ENCODE peak calls at places on chromosome 6, in seven cellular contexts. R is stimulated activated CD4-positive, alpha-beta T cell treated with anti-CD3 and anti-CD28 coated beads, TNF-alpha, amount 100 ng/mL, for 48 hours; X is A172; I is GM04504; B is stimulated activated naive B cell treated with anti-CD40 and anti-IgM and Interleukin-4, amounts not matched to agents 10 μg/mL and 1 μg/mL and 100 μg/mL, for 72 hours; Z is NCI-H1930; W is CD8-positive, alpha-beta T cell. O is an unnamed sample.

GRCh38 chr6:157596461-157596860 is 215.5 kb downstream of the ZDHHC14 start:
- DNase-seq in R (no peak), X (no peak), I (no peak), B (no peak), Z (no peak), W (no peak), O (no peak)

GRCh38 chr6:165577556-165577955 is 85.5 kb downstream of the PDE10A start:
- DNase-seq in R (no peak), X (no peak), I (no peak), B (no peak), Z (no peak), W (no peak), O (no peak)

GRCh38 chr6:112018619-112019416 is 35.1 kb upstream of the CCN6 start:
- DNase-seq in R (no peak), X (peak; percentile 61), I (no peak), B (no peak), Z (no peak), W (no peak), O (no peak)

GRCh38 chr6:135423649-135424128 is 73.9 kb downstream of the AHI1 start:
- DNase-seq in R (no peak), X (peak; percentile 26), I (peak; percentile 13), B (no peak), Z (no peak), W (no peak), O (peak; percentile 100)

GRCh38 chr6:152669894-152670293 is 27.8 kb upstream of the MYCT1 start:
- DNase-seq in R (no peak), X (peak; percentile 35), I (no peak), B (no peak), Z (peak; percentile 1), W (no peak), O (no peak)

GRCh38 chr6:127341471-127342202 is 1.8 kb downstream of the ECHDC1 start:
- DNase-seq in R (no peak), X (no peak), I (no peak), B (peak; percentile 18), Z (no peak), W (no peak), O (no peak)

GRCh38 chr6:34246563-34247391 is 2.0 kb downstream of the SMIM29 start:
- DNase-seq in R (no peak), X (no peak), I (no peak), B (no peak), Z (no peak), W (peak; percentile 57), O (peak; percentile 8)

GRCh38 chr6:13669476-13669875 is 42.2 kb downstream of the RANBP9 start:
- DNase-seq in R (no peak), X (no peak), I (no peak), B (no peak), Z (no peak), W (no peak), O (no peak)

GRCh38 chr6:43699564-43700186 is 12.1 kb upstream of the MRPS18A start:
- DNase-seq in R (no peak), X (peak; percentile 61), I (no peak), B (no peak), Z (peak; percentile 36), W (no peak), O (peak; percentile 20)

GRCh38 chr6:15623282-15624116 is 39.3 kb downstream of the DTNBP1 start:
- DNase-seq in R (no peak), X (no peak), I (no peak), B (no peak), Z (no peak), W (no peak), O (no peak)

GRCh38 chr6:152401978-152402377 is 235.2 kb downstream of the SYNE1 start:
- DNase-seq in R (no peak), X (peak; percentile 76), I (peak; percentile 2), B (no peak), Z (no peak), W (no peak), O (no peak)

GRCh38 chr6:24858154-24858801 is 59.6 kb upstream of the ARMH2 start:
- DNase-seq in R (no peak), X (peak; percentile 27), I (peak; percentile 59), B (peak; percentile 57), Z (no peak), W (peak; percentile 58), O (no peak)

GRCh38 chr6:22980446-22980845 is 411.1 kb downstream of the HDGFL1 start:
- DNase-seq in R (no peak), X (peak; percentile 48), I (peak; percentile 13), B (no peak), Z (no peak), W (no peak), O (no peak)

GRCh38 chr6:12336121-12336971 is 46.2 kb downstream of the EDN1 start:
- DNase-seq in R (no peak), X (no peak), I (no peak), B (no peak), Z (no peak), W (no peak), O (no peak)

GRCh38 chr6:35955970-35956369 is 35.1 kb upstream of the SRPK1 start:
- DNase-seq in R (no peak), X (no peak), I (no peak), B (no peak), Z (no peak), W (no peak), O (no peak)

GRCh38 chr6:16243055-16243454 is 4.7 kb downstream of the GMPR start:
- DNase-seq in R (no peak), X (peak; percentile 73), I (no peak), B (no peak), Z (no peak), W (no peak), O (no peak)

GRCh38 chr6:79117752-79118151 is 39.7 kb upstream of the PHIP start:
- DNase-seq in R (no peak), X (peak; percentile 16), I (no peak), B (no peak), Z (no peak), W (no peak), O (no peak)

GRCh38 chr6:285030-285771 is 7.1 kb upstream of the DUSP22 start:
- DNase-seq in R (no peak), X (no peak), I (no peak), B (no peak), Z (no peak), W (no peak), O (no peak)

GRCh38 chr6:170227521-170227983 is 63.3 kb downstream of the DLL1 start:
- DNase-seq in R (no peak), X (peak; percentile 64), I (no peak), B (no peak), Z (no peak), W (no peak), O (no peak)

GRCh38 chr6:113893866-113894265 is 36.7 kb downstream of the MARCKS start:
- DNase-seq in R (no peak), X (peak; percentile 41), I (no peak), B (no peak), Z (no peak), W (no peak), O (no peak)

GRCh38 chr6:27873101-27874030 is 38.8 kb downstream of the OR2B2 start:
- DNase-seq in R (no peak), X (peak; percentile 55), I (no peak), B (peak; percentile 89), Z (peak; percentile 82), W (peak; percentile 71), O (peak; percentile 94)

GRCh38 chr6:75275067-75275466 is 9.5 kb downstream of the TMEM30A start:
- DNase-seq in R (no peak), X (peak; percentile 73), I (peak; percentile 62), B (no peak), Z (no peak), W (no peak), O (no peak)

GRCh38 chr6:121686611-121687023 is 251.2 kb downstream of the GJA1 start:
- DNase-seq in R (no peak), X (no peak), I (no peak), B (no peak), Z (no peak), W (no peak), O (no peak)

GRCh38 chr6:5679271-5679670 is 327.5 kb downstream of the NRN1 start:
- DNase-seq in R (no peak), X (no peak), I (no peak), B (no peak), Z (no peak), W (no peak), O (no peak)

GRCh38 chr6:158972241-158973233 is 27.5 kb downstream of the RSPH3 start:
- DNase-seq in R (no peak), X (peak; percentile 43), I (peak; percentile 31), B (no peak), Z (no peak), W (no peak), O (peak; percentile 17)

GRCh38 chr6:160146454-160147145 is 25.0 kb downstream of the SLC22A1 start:
- DNase-seq in R (no peak), X (no peak), I (no peak), B (no peak), Z (no peak), W (no peak), O (no peak)

GRCh38 chr6:56268266-56268665 is 20.9 kb upstream of the COL21A1 start:
- DNase-seq in R (no peak), X (no peak), I (no peak), B (no peak), Z (no peak), W (no peak), O (no peak)

GRCh38 chr6:107185570-107185969 is 70.3 kb upstream of the BEND3 start:
- DNase-seq in R (no peak), X (no peak), I (no peak), B (no peak), Z (peak; percentile 53), W (no peak), O (peak; percentile 84)

GRCh38 chr6:161434331-161434730 is 160.5 kb upstream of the AGPAT4 start:
- DNase-seq in R (no peak), X (no peak), I (no peak), B (no peak), Z (no peak), W (no peak), O (no peak)

GRCh38 chr6:62367601-62368000 is 81.6 kb upstream of the KHDRBS2 start:
- DNase-seq in R (no peak), X (no peak), I (no peak), B (no peak), Z (no peak), W (no peak), O (no peak)

GRCh38 chr6:104161960-104162669 is 697.6 kb downstream of the HACE1 start:
- DNase-seq in R (no peak), X (peak; percentile 11), I (no peak), B (no peak), Z (no peak), W (no peak), O (no peak)

GRCh38 chr6:47832386-47833080 is 50.7 kb downstream of the OPN5 start:
- DNase-seq in R (no peak), X (peak; percentile 60), I (no peak), B (no peak), Z (no peak), W (no peak), O (no peak)

O was measured in NCI-H526 treated with DMSO at 0.1 percent for 48 hours.